ENCODE peak calls at places on chromosome 17, in ten cellular contexts. K is stomach, V is SK-N-SH, G is GM12878, R is ovary, F is upper lobe of left lung, N is A549, C is K562, J is tibial nerve, B is transverse colon. L is an unnamed sample.

GRCh38 chr17:80857721-80858171 is 133.9 kb upstream of the CHMP6 start:
- DNase-seq in K (no peak), V (no peak), G (no peak), R (no peak), F (no peak), N (no peak), C (no peak), J (no peak), B (no peak), L (no peak)

GRCh38 chr17:77312786-77313599 is 172.2 kb downstream of the SEC14L1 start:
- DNase-seq in K (peak), V (peak), G (no peak), R (peak), F (no peak), N (no peak), C (no peak), J (peak), B (peak), L (no peak)

GRCh38 chr17:79026345-79027273 is 2.6 kb downstream of the C1QTNF1 start:
- DNase-seq in K (peak), V (peak), G (no peak), R (peak), F (peak), N (peak), C (no peak), J (no peak), B (peak), L (no peak)

GRCh38 chr17:57861000-57861736 is 11.3 kb upstream of the MRPS23 start:
- DNase-seq in K (peak), V (peak), G (no peak), R (no peak), F (peak), N (peak), C (peak), J (no peak), B (peak), L (peak)

GRCh38 chr17:6994118-6994598 is 1.7 kb upstream of the ALOX12 start:
- DNase-seq in K (no peak), V (no peak), G (no peak), R (no peak), F (no peak), N (no peak), C (no peak), J (no peak), B (no peak), L (no peak)

GRCh38 chr17:34511265-34511664 is 68.1 kb upstream of the TMEM132E start:
- DNase-seq in K (no peak), V (peak), G (no peak), R (no peak), F (no peak), N (no peak), C (no peak), J (no peak), B (no peak), L (no peak)

GRCh38 chr17:68589086-68589485 is 12.1 kb downstream of the FAM20A start:
- DNase-seq in K (no peak), V (no peak), G (no peak), R (no peak), F (no peak), N (no peak), C (no peak), J (no peak), B (no peak), L (no peak)

GRCh38 chr17:52064791-52065211 is 93.7 kb downstream of the CA10 start:
- DNase-seq in K (no peak), V (no peak), G (no peak), R (no peak), F (no peak), N (no peak), C (no peak), J (no peak), B (no peak), L (no peak)

GRCh38 chr17:2383628-2384167 is 17.2 kb downstream of the MNT start:
- DNase-seq in K (no peak), V (peak), G (no peak), R (no peak), F (no peak), N (no peak), C (no peak), J (no peak), B (no peak), L (no peak)

GRCh38 chr17:8210761-8211458 is 535 bp upstream of the AURKB start:
- DNase-seq in K (no peak), V (no peak), G (no peak), R (no peak), F (no peak), N (no peak), C (no peak), J (no peak), B (no peak), L (no peak)

GRCh38 chr17:82366749-82367148 is 4.8 kb upstream of the UTS2R start:
- DNase-seq in K (no peak), V (no peak), G (no peak), R (no peak), F (no peak), N (no peak), C (no peak), J (no peak), B (peak), L (no peak)

GRCh38 chr17:2904135-2904534 is 107.9 kb downstream of the RAP1GAP2 start:
- DNase-seq in K (peak), V (peak), G (no peak), R (no peak), F (no peak), N (no peak), C (no peak), J (no peak), B (peak), L (no peak)

GRCh38 chr17:69144621-69145255 is 3.0 kb upstream of the ABCA6 start:
- DNase-seq in K (no peak), V (no peak), G (no peak), R (no peak), F (no peak), N (no peak), C (no peak), J (no peak), B (no peak), L (no peak)

GRCh38 chr17:28345420-28346198 is 10.0 kb downstream of the TNFAIP1 start:
- DNase-seq in K (peak), V (no peak), G (no peak), R (no peak), F (no peak), N (no peak), C (no peak), J (no peak), B (no peak), L (no peak)

GRCh38 chr17:28346199-28346580 is 10.6 kb downstream of the TNFAIP1 start:
- DNase-seq in K (no peak), V (no peak), G (no peak), R (no peak), F (no peak), N (no peak), C (no peak), J (no peak), B (no peak), L (no peak)

GRCh38 chr17:28346746-28347246 is 10.5 kb downstream of the POLDIP2 start:
- DNase-seq in K (peak), V (peak), G (no peak), R (peak), F (no peak), N (no peak), C (peak), J (no peak), B (no peak), L (no peak)

GRCh38 chr17:28348979-28349378 is 8.3 kb downstream of the POLDIP2 start:
- DNase-seq in K (no peak), V (no peak), G (no peak), R (no peak), F (no peak), N (no peak), C (no peak), J (no peak), B (no peak), L (no peak)

DNA sequence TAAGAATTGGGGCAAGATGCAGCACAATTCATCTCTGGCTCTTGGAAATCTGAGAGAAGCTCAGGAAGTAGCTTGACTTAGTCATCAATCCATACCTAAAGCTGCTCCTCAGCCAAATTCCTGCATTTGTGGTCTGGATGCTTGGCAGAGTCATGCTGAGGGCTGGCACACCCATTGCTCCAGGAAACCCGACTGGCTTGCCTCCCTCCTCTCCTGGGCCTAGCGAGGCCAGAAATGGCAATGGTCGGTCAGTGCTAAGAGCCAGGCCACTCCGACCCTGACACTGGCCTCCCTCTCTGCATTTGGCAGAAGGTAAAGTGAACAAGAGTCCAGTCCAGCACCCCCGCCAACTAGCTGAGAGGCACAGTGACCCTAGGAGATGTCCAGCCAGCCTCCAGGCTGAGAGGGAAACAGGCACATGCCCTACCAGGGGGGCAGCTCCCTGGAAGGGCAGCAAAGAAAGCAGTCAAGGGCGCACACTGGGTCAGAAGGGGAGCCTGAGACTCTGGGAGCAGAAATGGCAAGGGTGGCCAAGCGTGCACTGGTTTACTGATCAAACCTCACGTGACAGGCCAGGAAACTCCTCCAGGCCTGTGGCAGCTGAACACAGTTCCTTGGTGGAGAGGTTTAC is 10.0 kb downstream of the POLDIP2 start:
- DNase-seq in K (peak), V (no peak), G (no peak), R (no peak), F (no peak), N (no peak), C (no peak), J (no peak), B (no peak), L (no peak)
- H3K27ac ChIP-seq in K (peak), V (peak), G (no peak), R (peak), F (peak), N (no peak), C (no peak), J (no peak), B (no peak), L (no peak)

GRCh38 chr17:43983196-43983514 is 21.3 kb upstream of the NAGS start:
- DNase-seq in K (no peak), V (no peak), G (no peak), R (no peak), F (no peak), N (no peak), C (peak), J (no peak), B (no peak), L (no peak)

GRCh38 chr17:43982171-43982570 is 22.3 kb upstream of the NAGS start:
- DNase-seq in K (no peak), V (no peak), G (no peak), R (no peak), F (no peak), N (no peak), C (no peak), J (no peak), B (no peak), L (no peak)

GRCh38 chr17:43986225-43986981 is 18.0 kb upstream of the NAGS start:
- DNase-seq in K (no peak), V (no peak), G (no peak), R (no peak), F (no peak), N (no peak), C (no peak), J (no peak), B (no peak), L (no peak)

GRCh38 chr17:43984521-43984920 is 19.9 kb upstream of the NAGS start:
- DNase-seq in K (no peak), V (peak), G (no peak), R (no peak), F (no peak), N (no peak), C (no peak), J (no peak), B (no peak), L (no peak)

GRCh38 chr17:43983515-43984411 is 20.7 kb upstream of the NAGS start:
- DNase-seq in K (peak), V (peak), G (no peak), R (no peak), F (peak), N (no peak), C (peak), J (no peak), B (peak), L (peak)
- TF ChIP-seq CTCF in K (no peak), V (peak), G (no peak), R (no peak), F (peak), N (peak), C (peak), J (peak), B (no peak), L (no peak)

GRCh38 chr17:19329839-19330238 is 32.7 kb downstream of the B9D1 start:
- DNase-seq in K (no peak), V (no peak), G (no peak), R (no peak), F (peak), N (no peak), C (no peak), J (no peak), B (no peak), L (no peak)
- TF ChIP-seq EP300 in K (no peak), V (no peak), G (no peak), R (no peak), F (no peak), N (no peak), C (no peak), J (no peak), B (no peak), L (no peak)

DNA sequence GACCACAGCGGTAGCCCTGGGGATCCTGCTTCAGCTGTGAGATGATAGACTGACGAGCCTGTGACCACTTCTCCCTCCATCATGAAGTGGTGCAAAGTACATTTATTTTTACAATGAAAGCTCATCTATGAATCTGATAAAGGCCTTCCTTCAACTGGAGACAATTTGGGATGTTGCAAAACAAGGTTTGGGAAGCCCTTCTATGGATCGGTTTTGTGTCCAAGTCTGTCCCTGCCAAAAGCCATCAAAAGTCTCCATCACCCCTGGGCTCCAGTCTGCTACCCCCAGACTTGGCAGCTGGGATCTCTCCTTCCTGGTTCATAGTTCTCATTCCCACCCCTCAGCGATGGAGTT is 1.9 kb downstream of the ZACN start:
- DNase-seq in K (no peak), V (peak), G (no peak), R (no peak), F (no peak), N (no peak), C (no peak), J (no peak), B (no peak), L (no peak)
- H3K27ac ChIP-seq in K (no peak), V (no peak), G (no peak), R (no peak), F (no peak), N (no peak), C (no peak), J (no peak), B (no peak), L (no peak)